ENCODE peak calls at places on chromosomes 13 and 19, in five cellular contexts. Q, C, Y, N and B are unnamed samples.

GRCh38 chr13:37701972-37702371 is 103.4 kb upstream of the POSTN start:
- DNase-seq in Q (no peak), C (peak), Y (no peak), N (no peak), B (no peak)

GRCh38 chr13:105774739-105775460 is 760.6 kb downstream of the EFNB2 start:
- DNase-seq in Q (no peak), C (peak), Y (no peak), N (no peak), B (no peak)

GRCh38 chr19:55468054-55468393 is 3.5 kb upstream of the C19orf85 start:
- DNase-seq in Q (no peak), C (no peak), Y (no peak), N (no peak), B (no peak)

GRCh38 chr13:91595677-91596076 is 197.3 kb downstream of the GPC5 start:
- DNase-seq in Q (no peak), C (no peak), Y (no peak), N (no peak), B (no peak)

GRCh38 chr19:54606891-54607781 is 13.7 kb downstream of the LILRA1 start:
- DNase-seq in Q (no peak), C (no peak), Y (no peak), N (no peak), B (no peak)

GRCh38 chr13:104004572-104004971 is 938.4 kb upstream of the SLC10A2 start:
- DNase-seq in Q (no peak), C (no peak), Y (no peak), N (no peak), B (no peak)

GRCh38 chr13:85500716-85501256 is 298.4 kb downstream of the SLITRK6 start:
- DNase-seq in Q (no peak), C (no peak), Y (no peak), N (no peak), B (no peak)

GRCh38 chr13:95870421-95870820 is 182.8 kb downstream of the UGGT2 start:
- DNase-seq in Q (no peak), C (no peak), Y (no peak), N (no peak), B (no peak)

GRCh38 chr13:24282256-24282655 is 27.1 kb upstream of the C1QTNF9 start:
- DNase-seq in Q (no peak), C (no peak), Y (no peak), N (no peak), B (no peak)

GRCh38 chr19:48638831-48639381 is 1.7 kb upstream of the DBP start:
- DNase-seq in Q (no peak), C (peak), Y (peak), N (peak), B (peak)

GRCh38 chr19:6481541-6482342 is at the start of gene DENND1C:
- DNase-seq in Q (no peak), C (peak), Y (no peak), N (no peak), B (no peak)

GRCh38 chr13:44365008-44365407 is 8.6 kb upstream of the SERP2 start:
- DNase-seq in Q (no peak), C (no peak), Y (no peak), N (no peak), B (no peak)

GRCh38 chr13:97261254-97262015 is 39.3 kb downstream of the MBNL2 start:
- DNase-seq in Q (no peak), C (no peak), Y (no peak), N (no peak), B (no peak)

GRCh38 chr13:62704795-62705329 is 1289.2 kb upstream of the PCDH20 start:
- DNase-seq in Q (no peak), C (no peak), Y (no peak), N (no peak), B (no peak)

GRCh38 chr13:62706035-62706434 is 1290.4 kb upstream of the PCDH20 start:
- DNase-seq in Q (no peak), C (no peak), Y (no peak), N (no peak), B (no peak)

DNA sequence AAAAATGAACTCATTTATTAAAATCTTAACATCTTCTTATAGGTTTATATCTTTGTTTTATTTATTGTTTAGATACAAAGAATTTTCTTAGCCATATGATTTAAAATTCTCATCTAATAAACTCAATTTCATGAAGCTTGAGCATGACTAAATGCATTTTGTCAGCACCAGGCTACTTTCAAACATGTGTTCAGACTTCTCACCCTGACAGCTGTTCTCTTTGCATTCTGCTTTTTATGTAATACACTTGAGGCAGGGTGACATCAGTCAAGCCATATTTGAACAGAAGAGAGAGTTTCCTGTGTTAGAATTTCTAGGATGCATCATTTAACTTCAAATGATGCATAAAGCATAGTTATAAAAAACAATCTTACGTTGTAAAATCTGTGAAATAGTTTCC is 1295.1 kb upstream of the PCDH20 start:
- DNase-seq in Q (no peak), C (no peak), Y (no peak), N (no peak), B (no peak)
- TF ChIP-seq CTCF in Q (no peak), C (no peak), Y (no peak), N (no peak), B (no peak)

GRCh38 chr19:47514151-47514868 is 553 bp downstream of the NAPA start:
- DNase-seq in Q (no peak), C (peak), Y (peak), N (no peak), B (peak)

GRCh38 chr19:47512183-47512947 is 2.5 kb downstream of the NAPA start:
- DNase-seq in Q (no peak), C (peak), Y (peak), N (peak), B (peak)

GRCh38 chr19:47518139-47518538 is 3.3 kb upstream of the NAPA start:
- DNase-seq in Q (no peak), C (no peak), Y (peak), N (no peak), B (no peak)

GRCh38 chr19:47512948-47513319 is 1.9 kb downstream of the NAPA start:
- DNase-seq in Q (no peak), C (no peak), Y (peak), N (no peak), B (no peak)

GRCh38 chr19:47514869-47515588 is at the start of gene NAPA:
- DNase-seq in Q (peak), C (peak), Y (peak), N (peak), B (peak)
- TF ChIP-seq CTCF in Q (no peak), C (no peak), Y (no peak), N (no peak), B (peak)

DNA sequence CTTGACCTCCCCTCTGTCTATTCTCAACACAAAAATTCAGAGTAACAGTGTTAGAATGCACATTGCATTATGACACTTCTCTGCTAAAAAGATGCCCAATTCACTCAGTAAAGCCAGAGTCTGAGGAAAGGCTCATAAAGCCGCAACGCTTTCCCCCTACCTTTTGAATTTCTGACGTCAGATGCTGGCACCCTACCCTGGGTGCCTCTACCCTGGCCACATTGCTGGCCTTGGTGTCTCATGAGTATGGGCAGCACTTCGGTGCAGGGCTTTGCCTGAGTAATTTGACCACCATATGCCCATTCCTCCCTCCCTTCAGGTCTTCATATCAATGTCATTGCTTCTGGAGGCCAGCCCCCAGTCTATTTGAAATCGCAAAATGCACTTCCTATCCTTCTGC is 229.3 kb downstream of the MYO16 start:
- DNase-seq in Q (no peak), C (no peak), Y (no peak), N (no peak), B (no peak)
- TF ChIP-seq CTCF in Q (no peak), C (no peak), Y (no peak), N (no peak), B (no peak)

GRCh38 chr13:50081106-50081898 is 66.1 kb downstream of the KCNRG start:
- DNase-seq in Q (peak), C (peak), Y (peak), N (peak), B (peak)
- TF ChIP-seq CTCF in Q (peak), C (peak), Y (no peak), N (no peak), B (no peak)

GRCh38 chr19:17296278-17296677 is 6.9 kb downstream of the ABHD8 start:
- DNase-seq in Q (no peak), C (no peak), Y (no peak), N (no peak), B (no peak)
- TF ChIP-seq CTCF in Q (no peak), C (no peak), Y (no peak), N (no peak), B (no peak)

GRCh38 chr13:114025432-114026127 is 51.7 kb upstream of the C13orf46 start:
- DNase-seq in Q (no peak), C (no peak), Y (no peak), N (peak), B (peak)

GRCh38 chr13:114022876-114023275 is 49.0 kb upstream of the C13orf46 start:
- DNase-seq in Q (no peak), C (no peak), Y (no peak), N (no peak), B (no peak)

GRCh38 chr13:114022309-114022669 is 48.4 kb upstream of the C13orf46 start:
- DNase-seq in Q (no peak), C (no peak), Y (no peak), N (no peak), B (no peak)

GRCh38 chr13:114024603-114025431 is 50.9 kb upstream of the C13orf46 start:
- DNase-seq in Q (no peak), C (no peak), Y (no peak), N (no peak), B (no peak)

DNA sequence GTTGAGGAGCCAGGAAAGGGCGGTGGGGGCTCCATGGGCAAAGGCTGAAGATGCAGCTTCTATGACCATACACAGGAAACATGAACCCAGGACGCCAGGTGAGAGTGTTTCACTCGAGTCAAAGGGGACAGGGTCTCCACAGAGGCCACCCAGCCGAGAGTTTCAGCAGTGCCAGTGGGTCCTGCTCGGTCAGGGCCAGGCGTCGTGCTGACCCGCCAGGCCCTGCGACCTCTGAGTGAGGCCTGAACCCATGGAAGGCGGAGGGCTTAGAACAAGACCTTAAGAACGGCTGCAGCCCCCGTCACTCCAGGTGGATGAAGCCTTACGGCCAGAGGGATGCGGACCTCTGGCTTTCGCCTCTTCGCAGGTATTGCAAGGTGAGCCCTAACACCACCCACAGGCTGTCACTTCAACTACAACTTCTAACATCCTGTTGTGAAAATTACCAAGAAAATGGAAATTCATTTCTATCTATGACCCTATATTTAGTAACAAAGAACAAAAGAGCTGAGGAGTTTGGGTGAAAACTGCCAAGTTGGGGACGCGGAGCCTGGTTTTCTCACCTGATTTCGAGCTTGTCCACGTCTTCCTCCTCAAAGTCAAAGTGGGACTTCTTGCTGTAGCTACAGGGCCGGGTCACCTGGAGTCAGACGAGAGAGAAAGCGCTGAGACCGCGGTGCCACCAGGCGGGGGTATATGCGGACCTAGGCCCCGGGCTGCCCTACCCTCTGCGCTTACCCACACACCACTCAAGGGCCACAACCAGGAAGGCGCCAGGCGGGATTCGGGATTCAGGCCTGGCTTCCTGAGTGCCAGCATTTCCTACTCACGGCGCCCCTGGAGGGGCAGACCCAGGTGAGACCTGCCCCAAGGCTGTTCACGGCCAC is 50.1 kb upstream of the C13orf46 start:
- DNase-seq in Q (no peak), C (no peak), Y (no peak), N (no peak), B (no peak)
- TF ChIP-seq CTCF in Q (no peak), C (no peak), Y (no peak), N (no peak), B (no peak)

DNA sequence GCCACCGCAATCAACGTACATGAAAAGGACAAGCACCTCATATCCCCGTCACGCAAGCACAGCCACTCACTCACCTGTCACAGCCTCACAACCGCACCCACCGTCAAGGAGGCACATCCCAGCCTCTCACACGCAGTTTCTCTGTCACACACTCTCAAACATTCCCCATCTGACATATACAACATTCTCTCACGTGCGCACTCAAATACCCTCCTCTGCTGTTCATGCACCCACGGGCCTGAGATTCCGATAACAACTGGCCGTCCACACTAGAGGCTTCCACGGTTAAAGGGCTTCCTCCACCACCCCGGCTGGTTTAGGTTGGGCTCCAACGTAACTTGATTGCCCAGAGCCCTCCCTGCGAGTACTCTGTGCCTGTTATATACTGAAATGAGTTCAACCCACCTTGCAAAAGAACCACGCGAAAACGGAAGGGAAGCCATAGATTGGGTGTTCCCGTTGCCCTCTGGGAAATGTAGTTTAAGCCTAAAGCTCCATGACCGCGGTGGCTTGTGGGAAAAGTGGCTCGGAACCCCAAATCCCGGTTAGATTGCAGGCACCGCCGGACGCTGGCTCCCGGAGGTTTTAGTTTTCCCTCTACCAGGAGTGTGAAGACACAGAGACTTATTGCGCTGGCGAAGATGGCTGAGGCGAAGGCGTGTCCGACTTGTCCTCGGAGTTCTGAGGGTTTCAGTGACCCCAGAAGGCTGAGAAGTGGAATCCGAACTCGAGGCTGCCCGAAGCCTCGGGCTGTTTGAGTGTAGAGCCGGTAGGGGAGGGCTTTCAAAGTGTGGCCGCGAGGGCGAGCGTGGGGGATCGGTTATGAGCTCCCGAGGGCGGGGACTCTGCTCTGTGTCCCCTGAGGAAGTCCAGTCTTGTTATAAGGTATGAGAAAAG is at the start of gene ZNF573:
- DNase-seq in Q (peak), C (peak), Y (peak), N (peak), B (peak)
- TF ChIP-seq CTCF in Q (peak), C (no peak), Y (peak), N (no peak), B (no peak)

GRCh38 chr13:73286177-73286576 is 227.4 kb downstream of the KLF5 start:
- DNase-seq in Q (no peak), C (no peak), Y (no peak), N (no peak), B (no peak)
- TF ChIP-seq CTCF in Q (no peak), C (no peak), Y (no peak), N (no peak), B (no peak)

DNA sequence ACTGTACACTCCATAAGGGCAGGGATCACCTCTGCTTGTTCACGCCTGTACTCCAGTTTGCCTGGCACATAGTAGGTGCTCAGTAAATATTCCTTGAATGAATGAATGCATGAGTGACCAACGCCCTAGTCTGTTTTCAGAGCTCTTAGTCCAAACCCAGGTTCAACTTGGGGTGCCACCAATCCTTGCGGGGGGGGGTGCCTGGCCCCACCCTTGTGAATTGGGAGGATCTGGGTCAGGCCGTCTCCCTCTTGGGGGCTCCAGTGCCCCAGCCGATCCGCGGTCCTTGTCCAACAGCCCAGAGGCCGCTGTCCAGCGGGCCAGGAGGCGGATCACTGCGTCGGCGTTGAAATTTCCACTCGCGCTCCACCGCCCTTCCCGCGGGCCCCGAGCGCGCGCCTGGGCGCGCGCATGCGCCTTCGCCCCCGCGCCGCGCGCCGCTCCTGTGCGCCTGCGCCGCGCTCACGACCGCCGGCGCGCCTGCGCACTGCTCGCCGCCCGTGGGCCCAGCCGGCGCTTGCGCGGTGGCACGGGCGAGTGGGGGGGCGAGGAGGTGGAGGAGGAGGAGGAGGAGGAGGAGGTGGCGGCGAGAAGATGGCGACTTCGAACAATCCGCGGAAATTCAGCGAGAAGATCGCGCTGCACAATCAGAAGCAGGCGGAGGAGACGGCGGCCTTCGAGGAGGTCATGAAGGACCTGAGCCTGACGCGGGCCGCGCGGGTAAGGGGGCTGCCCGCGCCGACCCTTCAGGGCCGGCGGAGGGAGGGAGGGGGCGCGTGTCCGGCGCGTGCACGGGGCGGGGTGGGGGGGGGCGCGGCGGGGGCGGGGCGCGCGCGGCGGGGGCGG is at the start of gene CRTC1:
- DNase-seq in Q (peak), C (peak), Y (peak), N (peak), B (peak)
- TF ChIP-seq CTCF in Q (no peak), C (peak), Y (no peak), N (no peak), B (no peak)